ENCODE peak calls at places on chromosomes 5 and 9, in five cellular contexts. X is mesenchymal stem cell, E is neuronal stem cell, C is trophoblast cell, V is H1. N is an unnamed sample.

GRCh38 chr9:94864862-94865435 is 138.4 kb downstream of the AOPEP start:
- DNase-seq in X (no peak), E (no peak), C (no peak), V (no peak), N (no peak)

GRCh38 chr9:124011460-124012301 is at the start of gene LHX2:
- DNase-seq in X (peak), E (peak), C (peak), V (peak), N (peak)

GRCh38 chr5:3736926-3737325 is 141.3 kb downstream of the IRX1 start:
- DNase-seq in X (no peak), E (no peak), C (no peak), V (no peak), N (no peak)

GRCh38 chr5:32909207-32909606 is 198.1 kb downstream of the NPR3 start:
- DNase-seq in X (peak), E (no peak), C (no peak), V (no peak), N (no peak)

GRCh38 chr5:168975331-168975730 is 325.6 kb downstream of the SLIT3 start:
- DNase-seq in X (no peak), E (no peak), C (no peak), V (no peak), N (no peak)

GRCh38 chr5:126031989-126032716 is 391.1 kb upstream of the GRAMD2B start:
- DNase-seq in X (no peak), E (no peak), C (no peak), V (no peak), N (no peak)

GRCh38 chr5:154166901-154167791 is 23.4 kb upstream of the GALNT10 start:
- DNase-seq in X (no peak), E (no peak), C (no peak), V (no peak), N (peak)

GRCh38 chr9:136700959-136701664 is 11.3 kb upstream of the DIPK1B start:
- DNase-seq in X (no peak), E (no peak), C (no peak), V (no peak), N (no peak)

GRCh38 chr5:171520300-171521170 is 101.1 kb downstream of the FGF18 start:
- DNase-seq in X (peak), E (peak), C (peak), V (peak), N (peak)

GRCh38 chr5:147901555-147901954 is 4.8 kb downstream of the C5orf46 start:
- DNase-seq in X (no peak), E (no peak), C (peak), V (no peak), N (no peak)

GRCh38 chr5:8660133-8660893 is 791.4 kb downstream of the MTRR start:
- DNase-seq in X (peak), E (no peak), C (no peak), V (no peak), N (no peak)

GRCh38 chr9:84216151-84216550 is 124.4 kb downstream of the SLC28A3 start:
- DNase-seq in X (no peak), E (no peak), C (no peak), V (no peak), N (no peak)

GRCh38 chr5:180376511-180376910 is 23.4 kb upstream of the GFPT2 start:
- DNase-seq in X (no peak), E (no peak), C (no peak), V (no peak), N (no peak)

GRCh38 chr5:83360573-83360972 is 111.0 kb upstream of the VCAN start:
- DNase-seq in X (no peak), E (no peak), C (no peak), V (no peak), N (no peak)

GRCh38 chr9:79408617-79409016 is 163.1 kb upstream of the TLE4 start:
- DNase-seq in X (peak), E (no peak), C (no peak), V (no peak), N (no peak)

GRCh38 chr5:175859422-175859821 is 12.0 kb upstream of the CPLX2 start:
- DNase-seq in X (no peak), E (no peak), C (no peak), V (no peak), N (no peak)

GRCh38 chr5:175862131-175863012 is 9.0 kb upstream of the CPLX2 start:
- DNase-seq in X (no peak), E (no peak), C (no peak), V (no peak), N (no peak)

GRCh38 chr5:175861337-175862130 is 9.8 kb upstream of the CPLX2 start:
- DNase-seq in X (no peak), E (no peak), C (no peak), V (no peak), N (no peak)

GRCh38 chr5:175859916-175860315 is 11.5 kb upstream of the CPLX2 start:
- DNase-seq in X (no peak), E (no peak), C (no peak), V (no peak), N (no peak)

GRCh38 chr5:175860531-175861045 is 10.8 kb upstream of the CPLX2 start:
- DNase-seq in X (no peak), E (no peak), C (no peak), V (no peak), N (no peak)
- H2BK12ac ChIP-seq in X (no peak), E (no peak), C (no peak), V (no peak), N (no peak)

DNA sequence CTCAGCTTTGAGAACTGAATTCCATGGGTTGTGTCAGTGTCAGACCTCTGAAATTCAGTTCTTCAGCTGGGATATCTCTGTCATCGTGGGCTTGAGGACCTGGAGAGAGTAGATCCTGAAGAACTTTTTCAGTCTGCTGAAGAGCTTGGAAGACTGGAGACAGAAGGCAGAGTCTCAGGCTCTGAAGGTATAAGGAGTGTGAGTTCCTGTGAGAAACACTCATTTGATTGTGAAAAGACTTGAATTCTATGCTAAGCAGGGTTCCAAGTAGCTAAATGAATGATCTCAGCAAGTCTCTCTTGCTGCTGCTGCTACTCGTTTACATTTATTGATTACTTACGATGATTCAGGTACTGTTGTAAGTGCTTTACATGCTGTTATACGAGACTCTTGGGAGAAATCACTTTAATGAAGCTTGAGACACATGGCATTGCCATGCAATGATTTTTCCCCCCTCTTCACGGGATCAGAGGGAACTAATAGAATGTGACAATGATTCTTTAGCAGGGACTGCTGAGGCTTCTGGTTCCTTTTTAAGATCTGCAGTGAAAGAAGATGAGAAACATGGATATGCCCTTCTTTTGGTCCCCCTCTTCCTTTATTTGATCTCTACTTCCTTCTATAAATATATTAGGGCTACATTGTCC is 63.8 kb downstream of the PTTG1 start:
- DNase-seq in X (no peak), E (no peak), C (no peak), V (no peak), N (no peak)
- H2AFZ ChIP-seq in X (no peak), E (no peak), C (no peak), V (peak), N (no peak)

GRCh38 chr5:157558089-157558595 is 17.4 kb downstream of the ADAM19 start:
- DNase-seq in X (peak), E (no peak), C (peak), V (no peak), N (no peak)
- H2BK5ac ChIP-seq in X (peak), E (no peak), C (no peak), V (no peak), N (no peak)

DNA sequence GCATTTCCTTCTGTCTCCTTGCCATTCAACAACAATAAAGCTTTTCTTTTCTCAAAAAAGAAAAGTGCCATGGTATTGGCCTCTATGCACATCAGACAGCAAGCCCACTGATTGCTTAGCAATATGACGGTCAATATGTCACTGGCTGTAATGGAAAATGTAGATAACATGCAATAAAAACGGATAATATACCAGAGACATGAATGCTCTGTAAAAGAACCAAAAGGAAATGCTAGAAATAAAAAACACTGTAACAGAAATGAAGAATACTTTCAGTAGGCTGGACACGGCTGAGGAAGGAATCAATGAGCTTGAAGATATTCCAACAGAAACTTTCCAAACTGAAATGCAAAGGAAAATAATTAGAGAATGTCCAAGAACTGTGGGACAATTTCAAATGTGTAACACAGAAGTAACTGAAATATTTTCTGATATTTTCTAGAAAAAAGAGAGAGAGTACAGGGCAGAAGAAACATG is 10.0 kb downstream of the PTBP3 start:
- DNase-seq in X (no peak), E (no peak), C (no peak), V (no peak), N (no peak)
- H2BK12ac ChIP-seq in X (no peak), E (no peak), C (no peak), V (no peak), N (no peak)

N was measured in H9.